ENCODE peak calls at places on chromosomes 5 and 9, in nine cellular contexts. V is GM12865, I is ELR, D is endothelial cell of umbilical vein, F is endothelial cell, R is A549, M is epithelial cell of esophagus, X is LoVo, J is DMS53. W is an unnamed sample.

GRCh38 chr9:91720746-91721705 is 229.0 kb downstream of the ROR2 start:
- DNase-seq in X (no peak), D (no peak), M (no peak), V (peak), I (no peak), F (peak), R (no peak), J (no peak), W (no peak)

GRCh38 chr5:173158366-173158765 is 14.0 kb downstream of the BNIP1 start:
- DNase-seq in V (no peak), M (no peak), X (no peak), J (no peak), I (no peak), D (no peak), R (no peak), F (no peak), W (no peak)

GRCh38 chr5:62780888-62781287 is 202.3 kb downstream of the LRRC70 start:
- DNase-seq in F (no peak), D (no peak), X (no peak), J (no peak), M (no peak), V (no peak), R (no peak), I (peak), W (no peak)

GRCh38 chr5:159928122-159928960 is 12.1 kb downstream of the ADRA1B start:
- DNase-seq in M (peak), X (peak), J (peak), F (no peak), R (peak), V (no peak), D (no peak), I (peak), W (peak)

GRCh38 chr5:149724130-149724850 is 5.8 kb upstream of the PPARGC1B start:
- DNase-seq in I (no peak), J (no peak), X (no peak), F (no peak), M (no peak), R (no peak), D (no peak), V (peak), W (no peak)

GRCh38 chr5:53318303-53318702 is 162.1 kb upstream of the FST start:
- DNase-seq in M (peak), V (no peak), R (no peak), X (no peak), I (no peak), D (no peak), F (no peak), J (peak), W (no peak)

GRCh38 chr9:106228861-106229260 is 534.5 kb downstream of the TMEM38B start:
- DNase-seq in J (no peak), V (no peak), F (no peak), X (no peak), M (no peak), I (no peak), R (no peak), D (no peak), W (no peak)

GRCh38 chr5:147911427-147911826 is 5.1 kb upstream of the C5orf46 start:
- DNase-seq in M (no peak), V (no peak), J (no peak), I (no peak), X (no peak), F (no peak), R (no peak), D (no peak), W (peak)

GRCh38 chr5:16593630-16594029 is 23.2 kb downstream of the RETREG1 start:
- DNase-seq in D (no peak), I (peak), R (no peak), M (no peak), J (no peak), X (no peak), V (no peak), F (no peak), W (no peak)

GRCh38 chr5:78975035-78975434 is 10.1 kb downstream of the ARSB start:
- DNase-seq in F (no peak), J (no peak), X (no peak), R (no peak), V (no peak), I (no peak), M (peak), D (no peak), W (no peak)

GRCh38 chr9:133797406-133798150 is 59.4 kb upstream of the SARDH start:
- DNase-seq in M (no peak), V (no peak), D (no peak), F (no peak), X (no peak), R (no peak), I (no peak), J (no peak), W (no peak)

GRCh38 chr5:103587185-103587748 is 24.7 kb upstream of the NUDT12 start:
- DNase-seq in I (peak), R (no peak), V (no peak), M (peak), F (no peak), J (peak), D (peak), X (peak), W (no peak)

GRCh38 chr5:116944171-116944570 is 369.5 kb upstream of the SEMA6A start:
- DNase-seq in J (no peak), F (no peak), V (no peak), M (no peak), I (no peak), D (no peak), R (no peak), X (peak), W (no peak)

GRCh38 chr5:140588311-140589070 is 23.9 kb downstream of the SLC35A4 start:
- DNase-seq in X (no peak), M (no peak), D (peak), R (no peak), V (no peak), I (no peak), F (no peak), J (no peak), W (no peak)

GRCh38 chr9:111613436-111614040 is 14.1 kb upstream of the PTGR1 start:
- DNase-seq in J (no peak), I (no peak), V (no peak), M (no peak), X (peak), F (no peak), D (peak), R (no peak), W (no peak)

GRCh38 chr9:2231831-2232230 is 216.7 kb downstream of the SMARCA2 start:
- DNase-seq in D (no peak), M (no peak), I (no peak), F (no peak), J (no peak), V (no peak), X (no peak), R (no peak), W (peak)

GRCh38 chr5:106801554-106801953 is 869.2 kb downstream of the EFNA5 start:
- DNase-seq in D (no peak), M (no peak), R (no peak), X (no peak), J (no peak), V (no peak), I (no peak), F (no peak), W (no peak)

GRCh38 chr9:98807070-98807810 is at the start of gene GALNT12:
- DNase-seq in J (peak), F (peak), V (no peak), D (no peak), R (peak), X (peak), M (no peak), I (peak), W (no peak)

GRCh38 chr5:164649266-164649665 is 1143.8 kb downstream of the MAT2B start:
- DNase-seq in R (no peak), D (no peak), F (no peak), X (no peak), J (no peak), I (no peak), V (no peak), M (no peak), W (no peak)

GRCh38 chr5:150001660-150002493 is 1.3 kb downstream of the HMGXB3 start:
- DNase-seq in M (peak), I (peak), R (peak), D (peak), J (peak), F (peak), V (peak), X (peak), W (peak)

GRCh38 chr9:129863059-129863690 is 27.9 kb downstream of the USP20 start:
- DNase-seq in I (peak), V (no peak), J (no peak), M (peak), D (peak), R (no peak), F (no peak), X (no peak), W (no peak)

GRCh38 chr5:149082271-149082670 is 19.4 kb upstream of the SH3TC2 start:
- DNase-seq in F (no peak), D (no peak), V (no peak), I (no peak), X (no peak), M (no peak), J (no peak), R (no peak), W (no peak)

GRCh38 chr5:9239071-9239470 is 306.8 kb downstream of the SEMA5A start:
- DNase-seq in I (peak), F (no peak), R (no peak), X (no peak), D (no peak), V (no peak), J (no peak), M (peak), W (no peak)

GRCh38 chr9:100229136-100229535 is 123.6 kb downstream of the TEX10 start:
- DNase-seq in J (peak), V (no peak), F (no peak), R (no peak), I (peak), D (no peak), M (peak), X (no peak), W (no peak)

GRCh38 chr9:96242829-96243228 is 59.1 kb downstream of the HSD17B3 start:
- DNase-seq in X (no peak), I (no peak), D (no peak), R (no peak), J (no peak), M (no peak), V (no peak), F (no peak), W (no peak)

GRCh38 chr9:134944351-134944802 is 26.7 kb upstream of the FCN1 start:
- DNase-seq in M (no peak), I (no peak), X (no peak), F (no peak), J (no peak), V (no peak), D (no peak), R (no peak), W (peak)

GRCh38 chr5:124343451-124343867 is 403.0 kb downstream of the ZNF608 start:
- DNase-seq in F (no peak), D (no peak), V (no peak), M (peak), R (no peak), J (no peak), I (peak), X (no peak), W (no peak)

GRCh38 chr9:127522727-127523126 is 71.4 kb downstream of the LRSAM1 start:
- DNase-seq in V (no peak), M (peak), X (no peak), J (no peak), I (peak), R (no peak), D (no peak), F (no peak), W (no peak)

GRCh38 chr5:5264727-5265126 is 124.6 kb downstream of the ADAMTS16 start:
- DNase-seq in X (no peak), I (no peak), M (no peak), F (no peak), V (no peak), R (no peak), J (no peak), D (no peak), W (no peak)

GRCh38 chr9:4842213-4842612 is 49.5 kb downstream of the RCL1 start:
- DNase-seq in D (no peak), J (no peak), R (no peak), I (no peak), F (no peak), M (no peak), V (no peak), X (no peak), W (no peak)

GRCh38 chr9:2955616-2956015 is 111.7 kb upstream of the PUM3 start:
- DNase-seq in X (no peak), I (no peak), J (no peak), F (no peak), R (no peak), D (no peak), M (no peak), V (no peak), W (no peak)

GRCh38 chr5:156147251-156147947 is 179.6 kb upstream of the SGCD start:
- DNase-seq in V (no peak), D (no peak), I (no peak), M (no peak), R (peak), J (no peak), X (no peak), F (no peak), W (no peak)

W was measured in heart left ventricle.